ENCODE peak calls at places on chromosomes 5 and 9, in four cellular contexts. H is heart right ventricle, J is endodermal cell, S is body of pancreas. U is an unnamed sample. For H3K4me1 and H3K9me3, the result is how much of the 10 kb centered on the place peaks cover.

GRCh38 chr9:116812231-116813028 is 125.3 kb downstream of the TRIM32 start:
- DNase-seq in H (no peak), S (no peak), J (no peak), U (no peak)

GRCh38 chr9:92911496-92912475 is 33.9 kb upstream of the ZNF484 start:
- DNase-seq in H (no peak), J (no peak), S (peak), U (peak)

GRCh38 chr5:103244398-103244797 is 14.2 kb upstream of the MACIR start:
- DNase-seq in S (no peak), H (no peak), J (no peak), U (no peak)

GRCh38 chr5:61559722-61560121 is 227.7 kb downstream of the ZSWIM6 start:
- DNase-seq in H (no peak), S (no peak), J (no peak), U (no peak)

GRCh38 chr5:149267241-149267973 is 4.3 kb upstream of the AFAP1L1 start:
- DNase-seq in H (no peak), J (no peak), S (no peak), U (no peak)

GRCh38 chr9:109793196-109793595 is 13.2 kb downstream of the PALM2AKAP2 start:
- DNase-seq in S (no peak), H (no peak), J (no peak), U (no peak)

GRCh38 chr9:116641292-116642059 is 45.6 kb upstream of the TRIM32 start:
- DNase-seq in H (no peak), J (no peak), S (no peak), U (no peak)

GRCh38 chr9:113906411-113907110 is 30.5 kb downstream of the ZNF618 start:
- DNase-seq in J (no peak), S (no peak), H (no peak), U (no peak)

GRCh38 chr5:128408622-128409021 is 129.4 kb downstream of the FBN2 start:
- DNase-seq in S (no peak), H (no peak), J (no peak), U (no peak)

GRCh38 chr9:24708808-24709207 is 163.1 kb upstream of the IZUMO3 start:
- DNase-seq in S (no peak), H (no peak), J (no peak), U (no peak)

GRCh38 chr9:4831119-4831518 is 38.4 kb downstream of the RCL1 start:
- DNase-seq in J (no peak), H (no peak), S (no peak), U (no peak)

GRCh38 chr5:124859027-124859426 is 112.6 kb upstream of the ZNF608 start:
- DNase-seq in S (no peak), J (no peak), H (no peak), U (no peak)

GRCh38 chr5:115810776-115811175 is 5.7 kb downstream of the CDO1 start:
- DNase-seq in S (no peak), J (no peak), H (no peak), U (no peak)

GRCh38 chr9:86912210-86912609 is 35.1 kb downstream of the GAS1 start:
- DNase-seq in H (no peak), S (no peak), J (no peak), U (no peak)

GRCh38 chr5:74624009-74624408 is 16.5 kb downstream of the ENC1 start:
- DNase-seq in H (no peak), J (no peak), S (no peak), U (no peak)

GRCh38 chr9:130034570-130034969 is 8.4 kb downstream of the FNBP1 start:
- DNase-seq in H (no peak), J (no peak), S (no peak), U (no peak)

GRCh38 chr9:72155282-72155677 is 6.0 kb downstream of the GDA start:
- DNase-seq in J (no peak), H (no peak), S (no peak), U (no peak)

GRCh38 chr5:155293605-155294178 is 280.1 kb downstream of the KIF4B start:
- DNase-seq in S (no peak), J (no peak), H (no peak), U (no peak)

GRCh38 chr5:177378884-177379883 is 5.0 kb upstream of the SLC34A1 start:
- DNase-seq in J (no peak), H (no peak), S (no peak), U (no peak)

GRCh38 chr5:149317281-149318048 is 27.8 kb upstream of the GRPEL2 start:
- DNase-seq in S (no peak), J (peak), H (no peak), U (peak)

GRCh38 chr5:136164226-136164625 is 28.7 kb downstream of the SMIM32 start:
- DNase-seq in J (no peak), S (no peak), H (no peak), U (no peak)

GRCh38 chr5:146091881-146092280 is 13.5 kb downstream of the PLAC8L1 start:
- DNase-seq in H (no peak), S (no peak), J (no peak), U (no peak)

GRCh38 chr5:178222292-178222691 is 10.3 kb downstream of the PHYKPL start:
- DNase-seq in J (no peak), H (no peak), S (no peak), U (no peak)

GRCh38 chr5:93433422-93433821 is 147.6 kb downstream of the NR2F1-AS1 start:
- DNase-seq in H (no peak), S (no peak), J (no peak), U (no peak)

GRCh38 chr9:92384373-92384772 is 20.0 kb downstream of the OGN start:
- DNase-seq in H (no peak), J (no peak), S (no peak), U (no peak)

GRCh38 chr9:100072805-100073204 is 26.0 kb downstream of the ERP44 start:
- DNase-seq in S (no peak), J (no peak), H (no peak), U (no peak)

GRCh38 chr5:124824637-124825158 is 78.3 kb upstream of the ZNF608 start:
- DNase-seq in J (no peak), H (no peak), S (peak), U (no peak)

GRCh38 chr5:125336401-125336800 is 590.0 kb upstream of the ZNF608 start:
- DNase-seq in S (no peak), H (no peak), J (no peak), U (no peak)

GRCh38 chr5:102946414-102946813 is 173.5 kb downstream of the GIN1 start:
- DNase-seq in H (no peak), S (no peak), J (no peak), U (no peak)

GRCh38 chr9:109224751-109225150 is 57.7 kb upstream of the FRRS1L start:
- DNase-seq in H (no peak), S (no peak), J (no peak), U (no peak)

GRCh38 chr9:133148351-133149129 is 15.2 kb downstream of the GBGT1 start:
- DNase-seq in S (peak), J (peak), H (no peak), U (no peak)

DNA sequence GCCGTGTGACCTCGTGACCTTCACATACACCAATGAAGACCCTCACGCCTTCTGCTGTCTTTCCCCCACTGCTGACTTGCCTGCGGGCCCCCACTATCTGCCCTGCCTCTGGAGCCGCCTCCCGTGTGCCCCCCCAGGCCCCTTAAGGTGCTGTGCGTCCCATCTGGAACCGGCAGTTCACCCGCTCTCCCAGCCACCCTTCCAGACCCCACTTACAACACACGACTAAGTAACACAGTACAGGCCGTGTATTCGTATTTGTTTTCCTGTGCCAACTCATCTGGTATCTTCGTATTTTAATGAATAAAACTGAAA is 21.7 kb upstream of the TERT start:
- DNase-seq in S (no peak), J (no peak), H (no peak), U (no peak)
- H3K4me1 ChIP-seq in S (under half), J (under half), H (under half), U (under half)

GRCh38 chr9:136373300-136374182 is at the start of gene CARD9:
- DNase-seq in J (no peak), S (peak), H (no peak), U (no peak)
- H3K4me3 ChIP-seq in J (no peak), S (no peak), H (no peak), U (no peak)

GRCh38 chr9:127216888-127217217 is 47.7 kb upstream of the GARNL3 start:
- DNase-seq in S (no peak), H (no peak), J (peak), U (no peak)
- H3K9me3 ChIP-seq in S (under half), H (under half), J (under half), U (under half)

GRCh38 chr5:172854958-172855357 is 20.9 kb downstream of the ERGIC1 start:
- DNase-seq in H (no peak), J (no peak), S (no peak), U (no peak)
- H3K4me1 ChIP-seq in H (half or more), J (under half), S (half or more), U (under half)

DNA sequence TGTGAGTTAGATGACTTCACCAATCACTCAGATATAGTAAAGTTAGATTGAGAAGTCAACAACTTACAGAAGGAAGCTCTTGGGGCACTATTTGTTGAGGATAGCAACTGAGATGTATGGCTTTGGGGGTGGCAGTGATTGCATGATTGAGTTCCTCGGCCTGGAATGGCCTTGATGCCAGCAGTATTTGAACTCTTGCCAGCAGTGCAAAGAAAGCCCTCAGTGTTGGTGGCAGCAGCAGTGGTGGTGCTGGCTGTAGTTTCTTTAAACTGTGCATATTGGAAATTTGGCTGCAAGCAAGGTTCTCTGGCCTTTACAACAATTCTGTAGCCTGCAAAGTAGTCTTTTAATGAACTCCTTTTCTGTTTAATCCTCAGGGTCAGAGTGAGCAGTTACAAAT is 41.4 kb upstream of the PJA2 start:
- DNase-seq in S (peak), H (no peak), J (no peak), U (no peak)
- H3K4me3 ChIP-seq in S (no peak), H (no peak), J (no peak), U (no peak)

DNA sequence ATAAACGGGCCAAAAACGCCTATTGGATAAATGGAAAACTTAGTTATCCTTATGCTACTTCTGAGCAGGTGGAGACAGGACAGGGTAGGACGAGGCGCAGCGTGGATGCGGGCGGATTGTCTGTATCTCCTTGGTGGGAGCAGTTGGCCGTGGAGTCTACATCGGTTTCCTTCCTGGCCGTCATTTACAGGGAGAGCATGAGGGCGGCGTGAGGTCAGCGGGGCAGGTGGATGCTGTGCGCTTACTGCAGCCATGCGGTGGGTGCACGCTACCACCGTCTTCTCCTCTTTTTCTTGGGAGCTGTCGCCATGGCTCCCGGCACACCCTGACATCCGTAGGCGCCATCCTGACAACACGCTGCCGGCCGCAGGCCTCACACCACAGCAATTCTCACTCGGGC is 121.3 kb downstream of the ADAMTS2 start:
- DNase-seq in J (no peak), S (peak), H (no peak), U (no peak)
- H3K9me3 ChIP-seq in J (under half), S (under half), H (under half), U (under half)

U was measured in HAP-1.